ENCODE peak calls at places on chromosome 3, in four cellular contexts. One of them, this sample, is unnamed.

GRCh38 chr3:171497546-171497945 is 37.3 kb upstream of the TNIK start:
- DNase-seq in H1: no peak
- DNase-seq in K562: no peak
- DNase-seq in GM12878: no peak
- DNase-seq in this sample: no peak

GRCh38 chr3:32243519-32243918 is 5.0 kb downstream of the CMTM8 start:
- DNase-seq in H1: no peak
- DNase-seq in K562: no peak
- DNase-seq in GM12878: no peak
- DNase-seq in this sample: no peak

GRCh38 chr3:171690291-171690690 is 120.0 kb downstream of the PLD1 start:
- DNase-seq in H1: no peak
- DNase-seq in K562: no peak
- DNase-seq in GM12878: peak; percentile 21
- DNase-seq in this sample: no peak

GRCh38 chr3:136544532-136544931 is 207.6 kb downstream of the STAG1 start:
- DNase-seq in H1: no peak
- DNase-seq in K562: no peak
- DNase-seq in GM12878: no peak
- DNase-seq in this sample: no peak

GRCh38 chr3:9976736-9977709 is 9.6 kb downstream of the EMC3 start:
- DNase-seq in H1: no peak
- DNase-seq in K562: peak; percentile 87
- DNase-seq in GM12878: no peak
- DNase-seq in this sample: peak; percentile 86

GRCh38 chr3:9420850-9421549 is 23.6 kb downstream of the SETD5 start:
- DNase-seq in H1: no peak
- DNase-seq in K562: no peak
- DNase-seq in GM12878: no peak
- DNase-seq in this sample: no peak

GRCh38 chr3:183197734-183198133 is 35.2 kb upstream of the LAMP3 start:
- DNase-seq in H1: no peak
- DNase-seq in K562: no peak
- DNase-seq in GM12878: no peak
- DNase-seq in this sample: no peak

GRCh38 chr3:128383316-128384235 is 83.1 kb downstream of the DNAJB8 start:
- DNase-seq in H1: no peak
- DNase-seq in K562: peak; percentile 71
- DNase-seq in GM12878: no peak
- DNase-seq in this sample: peak; percentile 37

GRCh38 chr3:183954875-183955274 is 62.8 kb downstream of the ABCC5 start:
- DNase-seq in H1: no peak
- DNase-seq in K562: no peak
- DNase-seq in GM12878: no peak
- DNase-seq in this sample: no peak

GRCh38 chr3:117660941-117661635 is 951.5 kb downstream of the TUSC7 start:
- DNase-seq in H1: no peak
- DNase-seq in K562: no peak
- DNase-seq in GM12878: no peak
- DNase-seq in this sample: no peak

GRCh38 chr3:10356461-10356897 is 35.6 kb upstream of the SEC13 start:
- DNase-seq in H1: no peak
- DNase-seq in K562: no peak
- DNase-seq in GM12878: no peak
- DNase-seq in this sample: no peak

GRCh38 chr3:134651347-134652041 is 672 bp upstream of the KY start:
- DNase-seq in H1: no peak
- DNase-seq in K562: no peak
- DNase-seq in GM12878: no peak
- DNase-seq in this sample: no peak

GRCh38 chr3:85632921-85633320 is 674.1 kb downstream of the CADM2 start:
- DNase-seq in H1: no peak
- DNase-seq in K562: no peak
- DNase-seq in GM12878: no peak
- DNase-seq in this sample: no peak

GRCh38 chr3:123778525-123778924 is 105.6 kb downstream of the MYLK start:
- DNase-seq in H1: no peak
- DNase-seq in K562: no peak
- DNase-seq in GM12878: no peak
- DNase-seq in this sample: no peak

GRCh38 chr3:45711936-45712335 is 22.7 kb downstream of the SACM1L start:
- DNase-seq in H1: no peak
- DNase-seq in K562: no peak
- DNase-seq in GM12878: no peak
- DNase-seq in this sample: no peak

GRCh38 chr3:43894176-43895049 is 203.7 kb downstream of the ABHD5 start:
- DNase-seq in H1: peak; percentile 75
- DNase-seq in K562: peak; percentile 50
- DNase-seq in GM12878: no peak
- DNase-seq in this sample: no peak

GRCh38 chr3:49845694-49846093 is 10.7 kb downstream of the TRAIP start:
- DNase-seq in H1: no peak
- DNase-seq in K562: no peak
- DNase-seq in GM12878: no peak
- DNase-seq in this sample: peak; percentile 60

GRCh38 chr3:12954891-12955650 is 113.7 kb upstream of the RPL32 start:
- DNase-seq in H1: no peak
- DNase-seq in K562: no peak
- DNase-seq in GM12878: no peak
- DNase-seq in this sample: no peak

GRCh38 chr3:120850326-120851295 is 57.4 kb upstream of the STXBP5L start:
- DNase-seq in H1: no peak
- DNase-seq in K562: no peak
- DNase-seq in GM12878: no peak
- DNase-seq in this sample: no peak

DNA sequence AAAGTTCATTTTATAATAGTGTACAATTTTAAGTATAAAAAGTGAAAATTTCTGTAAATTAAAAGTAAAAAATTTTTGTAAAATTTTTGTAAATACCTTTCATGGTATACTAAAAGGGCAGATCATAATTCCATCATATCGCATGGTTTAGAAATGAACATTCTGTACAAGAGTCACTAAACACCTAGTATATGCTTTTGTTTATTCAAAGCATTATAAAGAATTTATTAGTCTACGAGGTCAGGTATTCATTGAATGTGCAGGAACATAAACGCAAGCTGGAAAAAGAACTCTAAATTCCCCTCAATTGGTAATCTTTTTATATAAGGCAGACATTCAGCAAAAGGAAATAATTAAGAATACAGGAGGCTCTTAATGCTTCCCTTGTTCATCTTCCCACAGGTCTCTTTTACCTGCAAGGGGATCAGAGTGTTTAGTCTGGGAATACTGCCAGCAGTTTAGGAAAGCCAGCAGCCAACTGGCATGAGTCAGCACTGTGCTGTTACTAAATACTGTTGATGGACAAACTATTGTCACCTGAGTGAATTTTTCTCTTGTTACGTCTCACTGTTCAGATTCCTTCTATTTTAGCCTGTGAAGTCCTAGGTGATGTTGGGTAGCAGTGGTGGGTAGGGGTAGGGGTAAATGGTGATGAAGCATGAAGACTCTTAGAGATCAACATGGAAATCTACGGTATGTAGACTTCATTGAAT is 70.1 kb downstream of the UQCC5 start:
- DNase-seq in H1: no peak
- DNase-seq in K562: peak; percentile 5
- DNase-seq in GM12878: no peak
- DNase-seq in this sample: peak; percentile 67
- TF ChIP-seq EP300 in H1: no peak
- TF ChIP-seq EP300 in K562: no peak
- TF ChIP-seq EP300 in GM12878: no peak
- TF ChIP-seq EP300 in this sample: no peak

DNA sequence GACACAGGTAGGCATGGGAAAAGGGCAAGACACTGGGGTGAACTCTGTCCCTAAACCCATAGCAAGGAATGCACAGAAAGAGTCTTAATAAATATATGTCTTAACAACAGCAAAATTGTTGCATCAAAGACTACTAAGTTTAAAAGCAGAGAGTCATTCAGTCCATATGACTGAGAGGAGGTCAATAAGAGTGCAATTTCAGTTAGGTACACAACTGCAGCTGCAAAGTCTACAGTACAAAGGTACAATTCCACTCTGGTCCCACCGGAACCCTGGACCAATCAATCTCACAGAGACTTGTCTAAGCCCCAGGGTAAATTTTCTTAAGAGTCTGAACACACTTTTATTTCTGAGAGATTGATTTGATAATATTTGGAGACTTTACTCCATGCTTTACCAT is 6.9 kb downstream of the CP start:
- DNase-seq in H1: no peak
- DNase-seq in K562: no peak
- DNase-seq in GM12878: no peak
- DNase-seq in this sample: peak; percentile 92
- H3K27ac ChIP-seq in H1: no peak overlapping the region
- H3K27ac ChIP-seq in K562: no peak overlapping the region
- H3K27ac ChIP-seq in GM12878: no peak overlapping the region
- H3K27ac ChIP-seq in this sample: peak overlapping the region; percentile 99

GRCh38 chr3:114176487-114176886 is 2.4 kb downstream of the DRD3 start:
- DNase-seq in H1: no peak
- DNase-seq in K562: no peak
- DNase-seq in GM12878: no peak
- DNase-seq in this sample: no peak

GRCh38 chr3:114175204-114175987 is 3.5 kb downstream of the DRD3 start:
- DNase-seq in H1: no peak
- DNase-seq in K562: no peak
- DNase-seq in GM12878: no peak
- DNase-seq in this sample: no peak

GRCh38 chr3:114179575-114179974 is 723 bp upstream of the DRD3 start:
- DNase-seq in H1: no peak
- DNase-seq in K562: no peak
- DNase-seq in GM12878: no peak
- DNase-seq in this sample: peak; percentile 18

GRCh38 chr3:114176890-114177289 is 2.0 kb downstream of the DRD3 start:
- DNase-seq in H1: no peak
- DNase-seq in K562: no peak
- DNase-seq in GM12878: no peak
- DNase-seq in this sample: no peak

DNA sequence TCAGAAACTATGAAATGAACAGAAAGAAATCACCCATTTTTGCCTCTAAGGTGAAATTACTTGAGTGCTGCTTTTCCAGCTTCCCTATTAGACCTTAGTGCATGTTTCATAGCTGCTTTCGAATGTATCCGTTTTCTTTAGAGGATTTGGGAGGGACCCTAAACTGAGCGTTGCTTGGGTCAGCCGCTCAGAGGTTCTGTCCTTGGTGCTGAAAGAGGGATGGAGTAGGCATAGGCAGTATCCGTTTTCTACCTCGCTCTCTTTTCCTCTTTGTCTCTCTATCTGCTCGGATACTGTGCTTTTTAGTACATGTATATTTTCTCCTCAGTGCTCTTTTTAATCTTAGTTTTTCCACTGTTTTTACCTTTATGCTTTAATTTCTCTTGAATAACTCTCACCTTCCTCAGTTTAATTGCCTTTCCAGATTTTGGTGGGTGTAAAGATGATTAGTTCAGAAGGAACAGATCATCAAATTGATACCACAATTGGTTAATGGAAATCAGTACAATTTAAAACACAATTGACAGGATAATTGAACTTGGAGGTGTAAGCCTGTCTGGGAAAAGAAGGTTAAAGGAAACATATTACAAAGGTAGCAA is at the start of gene DRD3:
- DNase-seq in H1: peak; percentile 63
- DNase-seq in K562: peak; percentile 7
- DNase-seq in GM12878: no peak
- DNase-seq in this sample: no peak
- TF ChIP-seq ZNF274 in H1: no peak
- TF ChIP-seq ZNF274 in K562: no peak
- TF ChIP-seq ZNF274 in GM12878: no peak
- TF ChIP-seq ZNF274 in this sample: no peak

GRCh38 chr3:58575986-58576652 is 1.1 kb downstream of the FAM107A start:
- DNase-seq in H1: no peak
- DNase-seq in K562: no peak
- DNase-seq in GM12878: no peak
- DNase-seq in this sample: no peak

GRCh38 chr3:58576716-58577115 is 475 bp downstream of the FAM107A start:
- DNase-seq in H1: no peak
- DNase-seq in K562: no peak
- DNase-seq in GM12878: no peak
- DNase-seq in this sample: no peak

GRCh38 chr3:58578873-58579272 is 1.7 kb upstream of the FAM107A start:
- DNase-seq in H1: no peak
- DNase-seq in K562: no peak
- DNase-seq in GM12878: no peak
- DNase-seq in this sample: no peak

GRCh38 chr3:58574682-58575081 is 2.5 kb downstream of the FAM107A start:
- DNase-seq in H1: no peak
- DNase-seq in K562: no peak
- DNase-seq in GM12878: no peak
- DNase-seq in this sample: no peak

GRCh38 chr3:58577269-58577821 is at the start of gene FAM107A:
- DNase-seq in H1: peak; percentile 59
- DNase-seq in K562: no peak
- DNase-seq in GM12878: no peak
- DNase-seq in this sample: no peak
- TF ChIP-seq EP300 in H1: no peak
- TF ChIP-seq EP300 in K562: no peak
- TF ChIP-seq EP300 in GM12878: no peak
- TF ChIP-seq EP300 in this sample: no peak

GRCh38 chr3:111737712-111738097 is 121.4 kb upstream of the PHLDB2 start:
- DNase-seq in H1: no peak
- DNase-seq in K562: no peak
- DNase-seq in GM12878: no peak
- DNase-seq in this sample: peak; percentile 52

GRCh38 chr3:111738790-111739189 is 120.3 kb upstream of the PHLDB2 start:
- DNase-seq in H1: no peak
- DNase-seq in K562: no peak
- DNase-seq in GM12878: no peak
- DNase-seq in this sample: no peak

GRCh38 chr3:111738238-111738637 is 120.8 kb upstream of the PHLDB2 start:
- DNase-seq in H1: no peak
- DNase-seq in K562: no peak
- DNase-seq in GM12878: no peak
- DNase-seq in this sample: no peak

GRCh38 chr3:111737056-111737711 is 121.9 kb upstream of the PHLDB2 start:
- DNase-seq in H1: no peak
- DNase-seq in K562: no peak
- DNase-seq in GM12878: no peak
- DNase-seq in this sample: no peak

GRCh38 chr3:111739241-111739952 is 119.7 kb upstream of the PHLDB2 start:
- DNase-seq in H1: no peak
- DNase-seq in K562: no peak
- DNase-seq in GM12878: no peak
- DNase-seq in this sample: peak; percentile 91
- H3K27ac ChIP-seq in H1: no peak overlapping the region
- H3K27ac ChIP-seq in K562: no peak overlapping the region
- H3K27ac ChIP-seq in GM12878: no peak overlapping the region
- H3K27ac ChIP-seq in this sample: peak overlapping the region; percentile 70